ENCODE peak calls at places on chromosomes 7 and 10, in six cellular contexts. P, M, S, C, L and K are unnamed samples.

GRCh38 chr10:48760983-48761382 is 76.3 kb downstream of the WDFY4 start:
- DNase-seq in C (no peak), M (no peak), P (no peak), L (no peak), S (peak), K (no peak)

GRCh38 chr7:101402835-101403234 is 40.2 kb downstream of the COL26A1 start:
- DNase-seq in P (no peak), L (no peak), C (no peak), S (no peak), M (no peak), K (no peak)

GRCh38 chr7:20275637-20276036 is 55.1 kb upstream of the ITGB8 start:
- DNase-seq in L (no peak), P (no peak), C (no peak), S (no peak), M (no peak), K (no peak)

GRCh38 chr10:114623661-114624294 is 34.3 kb downstream of the ABLIM1 start:
- DNase-seq in C (no peak), L (no peak), P (peak), S (no peak), M (peak), K (no peak)

GRCh38 chr10:132627736-132628512 is 90.3 kb downstream of the INPP5A start:
- DNase-seq in M (peak), L (no peak), P (no peak), S (no peak), C (no peak), K (no peak)

GRCh38 chr10:97920865-97921264 is 71.2 kb downstream of the GOLGA7B start:
- DNase-seq in C (no peak), M (no peak), L (no peak), P (no peak), S (no peak), K (no peak)

GRCh38 chr10:34918896-34919295 is 103.8 kb upstream of the PARD3 start:
- DNase-seq in P (no peak), M (no peak), L (peak), C (no peak), S (no peak), K (no peak)

GRCh38 chr10:131516285-131516684 is 204.8 kb upstream of the TCERG1L start:
- DNase-seq in C (no peak), P (no peak), L (no peak), M (no peak), S (no peak), K (no peak)

GRCh38 chr7:78063758-78064157 is 265.2 kb downstream of the PHTF2 start:
- DNase-seq in M (no peak), P (no peak), C (no peak), L (peak), S (no peak), K (no peak)